ENCODE peak calls at places on chromosomes 13 and 19, in five cellular contexts. One of them, this sample, is unnamed.
A peak's percentile ranks its signal among the peaks of the same experiment; 100 is the strongest.

GRCh38 chr19:10289836-10290438 is at the start of gene ICAM5:
- DNase-seq in body of pancreas: no peak
- DNase-seq in psoas muscle: no peak
- DNase-seq in H9: peak; percentile 45
- DNase-seq in heart right ventricle: no peak
- DNase-seq in this sample: no peak

GRCh38 chr13:51717786-51718398 is 86.1 kb downstream of the DHRS12 start:
- DNase-seq in heart right ventricle: no peak
- DNase-seq in body of pancreas: no peak
- DNase-seq in H9: no peak
- DNase-seq in psoas muscle: no peak
- DNase-seq in this sample: no peak

GRCh38 chr19:506404-507285 is 652 bp upstream of the TPGS1 start:
- DNase-seq in H9: peak; percentile 98
- DNase-seq in psoas muscle: peak; percentile 98
- DNase-seq in heart right ventricle: peak; percentile 96
- DNase-seq in body of pancreas: peak; percentile 100
- DNase-seq in this sample: peak; percentile 99

GRCh38 chr19:55546822-55547614 is 1.7 kb upstream of the SBK3 start:
- DNase-seq in psoas muscle: peak; percentile 95
- DNase-seq in heart right ventricle: peak; percentile 87
- DNase-seq in body of pancreas: peak; percentile 73
- DNase-seq in H9: no peak
- DNase-seq in this sample: peak; percentile 65

GRCh38 chr19:1663854-1664253 is 11.4 kb upstream of the TCF3 start:
- DNase-seq in H9: no peak
- DNase-seq in body of pancreas: no peak
- DNase-seq in heart right ventricle: no peak
- DNase-seq in psoas muscle: no peak
- DNase-seq in this sample: peak; percentile 26

GRCh38 chr19:54208784-54209057 is 8.1 kb downstream of the RPS9 start:
- DNase-seq in H9: no peak
- DNase-seq in body of pancreas: no peak
- DNase-seq in heart right ventricle: no peak
- DNase-seq in psoas muscle: no peak
- DNase-seq in this sample: no peak

GRCh38 chr19:10393137-10393536 is 10.2 kb downstream of the CDC37 start:
- DNase-seq in psoas muscle: no peak
- DNase-seq in H9: no peak
- DNase-seq in heart right ventricle: no peak
- DNase-seq in body of pancreas: no peak
- DNase-seq in this sample: no peak

GRCh38 chr19:30453768-30454167 is 81.6 kb downstream of the ZNF536 start:
- DNase-seq in body of pancreas: no peak
- DNase-seq in heart right ventricle: no peak
- DNase-seq in H9: no peak
- DNase-seq in psoas muscle: no peak
- DNase-seq in this sample: peak; percentile 16

GRCh38 chr19:41915248-41916032 is 12.8 kb downstream of the ERFL start:
- DNase-seq in heart right ventricle: no peak
- DNase-seq in body of pancreas: no peak
- DNase-seq in H9: no peak
- DNase-seq in psoas muscle: no peak
- DNase-seq in this sample: peak; percentile 72

GRCh38 chr19:41918095-41918494 is 10.2 kb downstream of the ERFL start:
- DNase-seq in H9: no peak
- DNase-seq in psoas muscle: no peak
- DNase-seq in heart right ventricle: no peak
- DNase-seq in body of pancreas: no peak
- DNase-seq in this sample: no peak

GRCh38 chr19:41916033-41916424 is 12.2 kb downstream of the ERFL start:
- DNase-seq in heart right ventricle: no peak
- DNase-seq in psoas muscle: no peak
- DNase-seq in body of pancreas: no peak
- DNase-seq in H9: no peak
- DNase-seq in this sample: no peak

GRCh38 chr19:41918653-41919244 is 9.5 kb downstream of the ERFL start:
- DNase-seq in psoas muscle: no peak
- DNase-seq in H9: no peak
- DNase-seq in heart right ventricle: no peak
- DNase-seq in body of pancreas: no peak
- DNase-seq in this sample: no peak

DNA sequence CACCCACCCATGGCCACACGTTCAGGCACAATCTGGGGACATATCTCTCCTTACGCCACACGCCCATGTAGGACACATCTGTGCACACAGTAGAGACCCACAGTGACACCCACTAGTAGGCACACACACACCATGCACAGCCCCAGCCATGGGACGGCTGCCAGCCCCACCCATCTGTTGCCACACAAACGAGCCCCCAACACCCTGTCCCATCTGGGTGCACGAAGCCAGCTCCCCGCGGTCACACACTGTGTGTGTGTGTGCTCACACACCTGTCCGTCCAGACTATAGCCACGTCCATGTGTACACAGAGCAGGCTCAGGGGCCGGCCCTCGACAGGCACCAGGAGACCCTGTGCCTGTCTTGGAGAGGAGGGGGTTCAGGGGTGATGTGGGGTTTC is 10.6 kb downstream of the ERFL start:
- DNase-seq in body of pancreas: no peak
- DNase-seq in psoas muscle: peak; percentile 46
- DNase-seq in H9: no peak
- DNase-seq in heart right ventricle: no peak
- DNase-seq in this sample: no peak
- H3K27me3 ChIP-seq in body of pancreas: peaks cover 19% of the 10 kb centered on the region
- H3K27me3 ChIP-seq in psoas muscle: peaks cover 78% of the 10 kb centered on the region
- H3K27me3 ChIP-seq in H9: peaks cover 92% of the 10 kb centered on the region
- H3K27me3 ChIP-seq in heart right ventricle: peaks cover 95% of the 10 kb centered on the region
- H3K27me3 ChIP-seq in this sample: peaks cover 87% of the 10 kb centered on the region

GRCh38 chr19:18336121-18336520 is 4.3 kb upstream of the PGPEP1 start:
- DNase-seq in psoas muscle: no peak
- DNase-seq in H9: no peak
- DNase-seq in heart right ventricle: no peak
- DNase-seq in body of pancreas: no peak
- DNase-seq in this sample: peak; percentile 13
- H3K27me3 ChIP-seq in psoas muscle: no peaks in the 10 kb centered on the region
- H3K27me3 ChIP-seq in H9: no peaks in the 10 kb centered on the region
- H3K27me3 ChIP-seq in heart right ventricle: no peaks in the 10 kb centered on the region
- H3K27me3 ChIP-seq in body of pancreas: no peaks in the 10 kb centered on the region
- H3K27me3 ChIP-seq in this sample: no peaks in the 10 kb centered on the region

DNA sequence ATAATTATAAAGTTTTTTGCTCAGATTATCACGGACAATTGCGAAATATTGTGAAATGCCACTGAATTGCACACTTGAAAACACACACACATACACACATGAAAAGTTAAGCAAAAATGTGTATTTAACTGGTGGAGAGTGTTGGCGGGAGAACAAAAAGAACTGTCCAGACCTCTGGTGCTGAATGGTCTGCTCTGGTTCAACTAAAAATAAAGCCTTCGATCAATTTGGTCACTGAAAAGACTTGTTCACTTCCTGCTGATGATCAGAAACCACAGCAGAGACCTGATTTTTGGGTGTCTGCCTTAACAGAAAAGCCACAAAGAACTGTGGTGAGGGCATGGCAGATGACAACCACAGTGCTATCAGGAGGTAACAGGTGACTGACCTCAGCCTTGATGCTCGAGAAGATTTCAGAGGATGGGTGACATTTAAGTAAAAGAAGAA is 4.0 kb upstream of the IGFL1 start:
- DNase-seq in H9: no peak
- DNase-seq in heart right ventricle: no peak
- DNase-seq in body of pancreas: no peak
- DNase-seq in psoas muscle: no peak
- DNase-seq in this sample: no peak
- H3K27me3 ChIP-seq in H9: no peaks in the 10 kb centered on the region
- H3K27me3 ChIP-seq in heart right ventricle: peaks cover 41% of the 10 kb centered on the region
- H3K27me3 ChIP-seq in body of pancreas: no peaks in the 10 kb centered on the region
- H3K27me3 ChIP-seq in psoas muscle: peaks cover 37% of the 10 kb centered on the region
- H3K27me3 ChIP-seq in this sample: no peaks in the 10 kb centered on the region

GRCh38 chr19:49681830-49682229 is 4.8 kb downstream of the PRMT1 start:
- DNase-seq in H9: no peak
- DNase-seq in psoas muscle: no peak
- DNase-seq in heart right ventricle: no peak
- DNase-seq in body of pancreas: no peak
- DNase-seq in this sample: no peak
- H3K27me3 ChIP-seq in H9: no peaks in the 10 kb centered on the region
- H3K27me3 ChIP-seq in psoas muscle: no peaks in the 10 kb centered on the region
- H3K27me3 ChIP-seq in heart right ventricle: no peaks in the 10 kb centered on the region
- H3K27me3 ChIP-seq in body of pancreas: no peaks in the 10 kb centered on the region
- H3K27me3 ChIP-seq in this sample: no peaks in the 10 kb centered on the region

GRCh38 chr19:28534740-28535351 is 678.1 kb downstream of the UQCRFS1 start:
- DNase-seq in body of pancreas: no peak
- DNase-seq in heart right ventricle: no peak
- DNase-seq in psoas muscle: no peak
- DNase-seq in H9: no peak
- DNase-seq in this sample: no peak
- H3K27me3 ChIP-seq in body of pancreas: no peaks in the 10 kb centered on the region
- H3K27me3 ChIP-seq in heart right ventricle: no peaks in the 10 kb centered on the region
- H3K27me3 ChIP-seq in psoas muscle: no peaks in the 10 kb centered on the region
- H3K27me3 ChIP-seq in H9: no peaks in the 10 kb centered on the region
- H3K27me3 ChIP-seq in this sample: no peaks in the 10 kb centered on the region

DNA sequence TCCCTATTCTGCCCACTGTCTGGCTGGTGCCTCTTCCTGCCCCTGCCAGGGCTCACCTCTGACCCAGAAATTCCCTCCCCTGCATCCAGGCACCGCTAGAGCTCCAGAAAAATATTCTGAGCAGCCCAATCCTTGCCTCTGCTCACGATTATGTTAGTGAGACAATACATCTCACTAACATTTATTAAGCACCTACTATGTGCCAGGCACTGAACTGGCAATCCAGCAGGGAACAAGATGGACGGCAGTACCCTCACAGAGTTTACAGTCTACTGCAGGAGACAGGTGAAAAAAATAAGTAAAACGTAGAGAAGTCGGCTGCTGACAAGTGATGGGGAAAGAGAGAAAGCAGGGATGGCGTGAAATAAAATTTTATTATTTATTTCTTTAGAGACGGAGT is 5.5 kb downstream of the TINCR start:
- DNase-seq in body of pancreas: no peak
- DNase-seq in H9: no peak
- DNase-seq in heart right ventricle: no peak
- DNase-seq in psoas muscle: no peak
- DNase-seq in this sample: no peak
- H3K27me3 ChIP-seq in body of pancreas: peaks cover 6% of the 10 kb centered on the region
- H3K27me3 ChIP-seq in H9: peaks cover 10% of the 10 kb centered on the region
- H3K27me3 ChIP-seq in heart right ventricle: peaks cover 65% of the 10 kb centered on the region
- H3K27me3 ChIP-seq in psoas muscle: peaks cover 80% of the 10 kb centered on the region
- H3K27me3 ChIP-seq in this sample: peaks cover 6% of the 10 kb centered on the region

This sample was measured in H7.